ENCODE peak calls at places on chromosomes 4 and X, in ten cellular contexts. L, P, N, G, S, U, C, K, H and E are unnamed samples.
A peak's percentile ranks its signal among the peaks of the same experiment; 100 is the strongest.

GRCh38 chr4:24971192-24971591 is 58.4 kb upstream of the CCDC149 start:
- DNase-seq in L (peak; percentile 91), P (no peak), N (no peak), G (no peak), S (no peak), U (no peak), C (peak; percentile 54), K (peak; percentile 79), H (no peak), E (no peak)

GRCh38 chrX:27889878-27890277 is 82.1 kb downstream of the MAGEB10 start:
- DNase-seq in L (no peak), P (no peak), N (no peak), G (no peak), S (no peak), U (no peak), C (no peak), K (no peak), H (no peak), E (no peak)

GRCh38 chr4:8675383-8675782 is 82.8 kb downstream of the CPZ start:
- DNase-seq in L (no peak), P (no peak), N (peak; percentile 11), G (no peak), S (peak; percentile 8), U (peak; percentile 90), C (no peak), K (no peak), H (no peak), E (no peak)

GRCh38 chrX:40209951-40210617 is 112.3 kb upstream of the BCOR start:
- DNase-seq in L (no peak), P (no peak), N (no peak), G (no peak), S (no peak), U (no peak), C (no peak), K (peak; percentile 46), H (no peak), E (no peak)

GRCh38 chrX:16204538-16204937 is 37.3 kb downstream of the MAGEB17 start:
- DNase-seq in L (no peak), P (no peak), N (no peak), G (no peak), S (no peak), U (no peak), C (no peak), K (no peak), H (no peak), E (no peak)

GRCh38 chr4:89838005-89838404 is 1.0 kb upstream of the SNCA start:
- DNase-seq in L (no peak), P (no peak), N (no peak), G (no peak), S (peak; percentile 29), U (no peak), C (no peak), K (peak; percentile 44), H (no peak), E (peak; percentile 16)

GRCh38 chr4:2249526-2249991 is 7.6 kb upstream of the HAUS3 start:
- DNase-seq in L (no peak), P (peak; percentile 29), N (no peak), G (no peak), S (no peak), U (no peak), C (no peak), K (no peak), H (no peak), E (no peak)

GRCh38 chrX:66035667-66036066 is 4.2 kb downstream of the VSIG4 start:
- DNase-seq in L (no peak), P (no peak), N (no peak), G (no peak), S (no peak), U (no peak), C (no peak), K (no peak), H (no peak), E (no peak)

GRCh38 chr4:95059630-95060029 is 301.9 kb downstream of the BMPR1B start:
- DNase-seq in L (no peak), P (no peak), N (no peak), G (peak; percentile 16), S (peak; percentile 29), U (no peak), C (no peak), K (no peak), H (no peak), E (no peak)

GRCh38 chr4:87973283-87974169 is 2.0 kb upstream of the SPP1 start:
- DNase-seq in L (peak; percentile 82), P (peak; percentile 15), N (peak; percentile 76), G (peak; percentile 60), S (peak; percentile 70), U (peak; percentile 58), C (peak; percentile 72), K (peak; percentile 79), H (no peak), E (peak; percentile 30)

DNA sequence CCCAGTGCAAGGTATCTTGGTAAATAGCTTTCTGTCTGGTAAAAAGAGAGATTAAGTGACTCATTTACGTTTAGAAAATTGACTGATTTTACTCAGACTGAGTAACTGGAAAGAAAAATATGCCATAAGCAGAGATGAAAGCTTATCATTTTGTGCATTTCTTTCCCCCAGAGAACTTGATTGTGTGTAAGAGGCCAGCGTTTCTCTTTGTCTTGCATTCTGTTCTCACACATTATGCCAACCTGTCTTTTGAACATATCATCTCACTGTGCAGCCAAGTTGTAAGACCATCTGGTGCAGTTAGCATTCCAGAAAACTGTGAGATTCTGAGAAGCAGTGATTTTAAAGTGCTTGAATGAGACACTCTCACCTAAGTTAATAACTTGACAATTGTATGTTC is 651.3 kb downstream of the TECRL start:
- DNase-seq in L (no peak), P (no peak), N (no peak), G (no peak), S (peak; percentile 3), U (no peak), C (no peak), K (no peak), H (no peak), E (no peak)
- TF ChIP-seq CTCF in L (no peak), P (no peak), N (no peak), G (no peak), S (no peak), U (no peak), C (no peak), K (no peak), H (no peak), E (no peak)

GRCh38 chr4:9679704-9680478 is 101.5 kb upstream of the DRD5 start:
- DNase-seq in L (no peak), P (no peak), N (no peak), G (no peak), S (no peak), U (no peak), C (no peak), K (no peak), H (no peak), E (no peak)
- TF ChIP-seq CTCF in L (no peak), P (no peak), N (no peak), G (no peak), S (no peak), U (no peak), C (no peak), K (no peak), H (no peak), E (no peak)

DNA sequence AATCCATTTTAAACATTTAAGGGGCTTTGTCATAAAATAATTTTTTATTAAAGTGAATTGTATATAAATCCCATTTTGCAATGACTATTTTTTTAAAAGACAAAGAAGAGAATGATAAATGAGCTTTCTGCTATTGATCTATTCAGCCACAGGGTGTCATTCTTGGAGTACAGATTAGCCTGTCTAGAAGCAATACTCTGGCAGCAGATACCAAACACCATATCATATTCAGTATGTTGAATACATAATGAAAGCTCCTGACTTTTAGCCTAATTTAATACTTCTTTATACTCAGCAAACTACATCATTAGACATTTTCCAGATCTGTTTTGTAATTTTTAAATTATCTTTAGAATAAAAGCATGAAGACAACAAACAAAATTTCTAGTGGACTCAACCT is 496.3 kb downstream of the PDGFC start:
- DNase-seq in L (peak; percentile 20), P (no peak), N (peak; percentile 73), G (peak; percentile 39), S (peak; percentile 83), U (no peak), C (peak; percentile 26), K (peak; percentile 64), H (no peak), E (peak; percentile 19)
- TF ChIP-seq CTCF in L (peak; percentile 70), P (no peak), N (peak; percentile 61), G (peak; percentile 53), S (peak; percentile 60), U (peak; percentile 48), C (peak; percentile 64), K (peak; percentile 66), H (no peak), E (peak; percentile 30)

GRCh38 chrX:100652266-100652665 is 8.3 kb downstream of the SRPX2 start:
- DNase-seq in L (no peak), P (no peak), N (no peak), G (no peak), S (no peak), U (no peak), C (no peak), K (no peak), H (no peak), E (no peak)

GRCh38 chrX:100649550-100650356 is 5.8 kb downstream of the SRPX2 start:
- DNase-seq in L (no peak), P (no peak), N (peak; percentile 83), G (peak; percentile 75), S (peak; percentile 95), U (no peak), C (no peak), K (peak; percentile 63), H (no peak), E (no peak)

GRCh38 chrX:100650841-100651240 is 6.8 kb downstream of the SRPX2 start:
- DNase-seq in L (peak; percentile 32), P (no peak), N (no peak), G (no peak), S (no peak), U (no peak), C (no peak), K (no peak), H (no peak), E (no peak)

GRCh38 chrX:100658936-100659335 is 14.9 kb downstream of the SRPX2 start:
- DNase-seq in L (no peak), P (no peak), N (no peak), G (no peak), S (peak; percentile 27), U (no peak), C (no peak), K (no peak), H (no peak), E (no peak)

DNA sequence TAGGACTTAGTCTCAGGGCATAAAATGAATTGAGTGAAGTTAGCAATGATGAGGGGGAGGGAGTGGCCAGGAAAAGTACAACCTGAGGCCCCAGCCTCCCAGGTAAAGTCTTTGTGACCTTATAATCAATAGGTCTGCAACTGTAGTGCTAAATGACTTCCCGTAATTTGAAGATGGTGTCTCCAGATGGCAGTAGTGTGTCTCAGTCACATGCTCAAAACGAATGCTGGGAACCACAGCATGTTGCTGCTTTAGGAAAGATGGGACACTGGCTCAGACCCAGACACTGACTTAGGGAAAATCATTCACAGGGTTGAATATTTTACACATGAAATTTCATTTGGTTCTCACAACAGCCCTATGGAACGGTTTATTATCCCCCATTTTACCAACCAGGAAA is 10.3 kb downstream of the SRPX2 start:
- DNase-seq in L (no peak), P (no peak), N (no peak), G (no peak), S (peak; percentile 55), U (peak; percentile 33), C (no peak), K (no peak), H (no peak), E (no peak)
- TF ChIP-seq CTCF in L (peak; percentile 39), P (no peak), N (peak; percentile 37), G (peak; percentile 9), S (peak; percentile 22), U (peak; percentile 48), C (peak; percentile 22), K (peak; percentile 34), H (no peak), E (peak; percentile 30)